ENCODE peak calls at places on chromosomes 7 and 10, in nine cellular contexts. Z is stomach, B is DND-41, U is colonic mucosa, N is body of pancreas, E is HepG2, Q is SJCRH30, L is cardiac muscle cell, C is ovary. R is an unnamed sample.

GRCh38 chr7:132919776-132920175 is 162.1 kb downstream of the CHCHD3 start:
- DNase-seq in Z (no peak), B (no peak), U (no peak), N (no peak), E (no peak), Q (no peak), L (no peak), C (no peak), R (no peak)

GRCh38 chr7:32039000-32039756 is 31.0 kb downstream of the PDE1C start:
- DNase-seq in Z (no peak), B (no peak), U (no peak), N (no peak), E (peak; percentile 16), Q (no peak), L (no peak), C (no peak), R (no peak)

GRCh38 chr10:74988787-74989574 is 122.5 kb upstream of the SAMD8 start:
- DNase-seq in Z (no peak), B (no peak), U (no peak), N (no peak), E (no peak), Q (no peak), L (no peak), C (no peak), R (no peak)

GRCh38 chr7:127845497-127846214 is 185.6 kb downstream of the LRRC4 start:
- DNase-seq in Z (no peak), B (no peak), U (no peak), N (no peak), E (no peak), Q (no peak), L (no peak), C (no peak), R (no peak)

GRCh38 chr10:102413053-102413705 is 5.4 kb downstream of the PSD start:
- DNase-seq in Z (no peak), B (peak; percentile 69), U (no peak), N (no peak), E (no peak), Q (peak; percentile 82), L (peak; percentile 43), C (no peak), R (no peak)

GRCh38 chr7:47435889-47436312 is 146.0 kb downstream of the TNS3 start:
- DNase-seq in Z (peak; percentile 70), B (no peak), U (peak; percentile 76), N (peak; percentile 74), E (peak; percentile 27), Q (peak; percentile 61), L (peak; percentile 88), C (peak; percentile 73), R (peak; percentile 82)

GRCh38 chr7:618539-619355 is 99.1 kb upstream of the PDGFA start:
- DNase-seq in Z (peak; percentile 71), B (peak; percentile 90), U (peak; percentile 71), N (no peak), E (peak; percentile 91), Q (no peak), L (no peak), C (no peak), R (no peak)

GRCh38 chr10:42969147-42969546 is 107.7 kb upstream of the RET start:
- DNase-seq in Z (peak; percentile 9), B (no peak), U (peak; percentile 9), N (no peak), E (no peak), Q (no peak), L (no peak), C (no peak), R (no peak)

GRCh38 chr7:40300146-40300655 is 165.4 kb downstream of the SUGCT start:
- DNase-seq in Z (no peak), B (no peak), U (no peak), N (no peak), E (no peak), Q (no peak), L (no peak), C (no peak), R (no peak)

GRCh38 chr7:103712991-103713778 is 267.2 kb upstream of the SLC26A5 start:
- DNase-seq in Z (no peak), B (no peak), U (no peak), N (no peak), E (no peak), Q (no peak), L (no peak), C (no peak), R (no peak)

GRCh38 chr10:43866712-43867111 is 218.0 kb upstream of the ZNF32 start:
- DNase-seq in Z (no peak), B (no peak), U (no peak), N (no peak), E (no peak), Q (no peak), L (no peak), C (no peak), R (no peak)

GRCh38 chr10:103693070-103693811 is 162.1 kb downstream of the SH3PXD2A start:
- DNase-seq in Z (no peak), B (no peak), U (peak; percentile 57), N (peak; percentile 43), E (no peak), Q (no peak), L (no peak), C (no peak), R (no peak)

GRCh38 chr10:71973777-71974488 is 9.7 kb downstream of the CHST3 start:
- DNase-seq in Z (no peak), B (no peak), U (no peak), N (no peak), E (no peak), Q (no peak), L (no peak), C (no peak), R (no peak)

GRCh38 chr10:71971311-71971731 is 7.1 kb downstream of the CHST3 start:
- DNase-seq in Z (no peak), B (no peak), U (no peak), N (no peak), E (no peak), Q (no peak), L (no peak), C (no peak), R (no peak)

GRCh38 chr10:71974489-71975011 is 10.4 kb downstream of the CHST3 start:
- DNase-seq in Z (no peak), B (no peak), U (no peak), N (no peak), E (no peak), Q (peak; percentile 80), L (peak; percentile 27), C (no peak), R (no peak)

GRCh38 chr10:71971769-71972555 is 7.8 kb downstream of the CHST3 start:
- DNase-seq in Z (no peak), B (no peak), U (no peak), N (no peak), E (no peak), Q (no peak), L (no peak), C (no peak), R (no peak)

DNA sequence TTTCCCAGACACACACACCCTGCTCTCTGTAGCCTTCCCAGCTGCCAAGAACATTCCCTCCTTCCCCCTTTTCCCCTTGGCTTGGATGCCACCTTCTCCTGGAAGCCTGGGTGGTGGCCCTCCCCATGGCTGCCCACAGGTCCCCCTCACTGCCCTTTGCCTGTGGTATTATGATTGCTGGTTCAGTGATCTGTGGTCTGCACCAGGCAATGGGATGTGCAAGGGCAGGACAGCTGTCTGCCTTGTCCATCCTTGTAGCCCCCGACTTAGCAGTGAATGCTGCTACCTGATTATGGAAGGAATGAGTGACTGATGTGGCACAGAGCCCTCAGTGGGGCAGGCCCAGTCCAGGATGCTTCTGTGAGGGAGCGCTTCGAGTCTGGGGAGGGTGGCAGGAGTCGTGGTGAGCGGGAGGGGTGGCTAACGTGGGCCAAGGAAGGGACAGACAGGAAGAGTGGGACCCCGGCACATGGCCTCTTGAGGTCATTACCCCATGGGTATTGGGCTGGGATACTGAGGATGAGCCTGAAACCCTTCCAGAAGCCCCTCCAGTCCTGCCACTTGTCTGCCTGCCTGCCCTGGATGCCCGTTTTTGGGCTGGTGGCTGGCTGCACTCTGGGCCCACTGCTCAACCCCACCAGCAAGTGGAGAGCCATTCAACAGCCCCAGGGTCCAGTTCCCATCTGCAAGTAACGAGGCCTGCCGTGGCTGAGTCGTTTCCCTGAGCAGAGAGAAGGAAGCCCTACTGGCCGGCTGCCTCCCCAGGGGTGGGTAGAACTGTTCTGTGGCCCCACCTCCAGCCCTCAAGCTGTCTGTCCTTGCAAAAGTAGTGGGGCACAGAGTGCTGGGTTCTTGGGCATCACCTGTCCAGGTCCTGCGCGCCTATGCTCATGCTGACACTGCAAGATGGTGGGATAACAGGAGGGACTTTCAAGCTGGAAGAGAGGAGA is 8.8 kb downstream of the CHST3 start:
- DNase-seq in Z (no peak), B (no peak), U (no peak), N (no peak), E (no peak), Q (no peak), L (no peak), C (no peak), R (no peak)
- H3K4me1 ChIP-seq in Z (peaks cover 100% of the 10 kb centered on the region), B (no peaks in the 10 kb centered on the region), U (peaks cover 9% of the 10 kb centered on the region), N (peaks cover 83% of the 10 kb centered on the region), E (peaks cover 71% of the 10 kb centered on the region), Q (peaks cover 48% of the 10 kb centered on the region), L (peaks cover 18% of the 10 kb centered on the region), C (peaks cover 58% of the 10 kb centered on the region), R (peaks cover 12% of the 10 kb centered on the region)

DNA sequence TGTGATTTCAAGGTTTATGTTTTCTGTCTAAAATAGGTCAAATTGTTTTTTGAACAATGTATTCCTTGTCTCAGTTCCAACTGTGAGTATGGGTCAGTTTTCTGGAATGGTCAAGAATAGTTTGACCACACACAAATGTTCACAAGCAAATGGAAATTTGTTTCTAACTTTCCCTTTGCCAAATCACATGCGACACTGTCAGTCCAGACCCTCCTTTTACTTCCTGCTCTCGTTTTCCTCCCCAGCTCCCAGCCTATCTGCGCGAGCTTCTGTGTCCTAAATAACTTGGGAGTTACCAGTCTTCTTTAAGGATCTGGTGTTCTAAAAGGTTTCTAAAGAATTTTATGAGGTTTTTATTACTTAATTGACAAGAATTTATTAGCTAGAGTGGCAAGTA is 266.0 kb upstream of the KLF6 start:
- DNase-seq in Z (no peak), B (no peak), U (no peak), N (peak; percentile 24), E (no peak), Q (no peak), L (peak; percentile 82), C (peak; percentile 62), R (peak; percentile 70)
- H3K4me3 ChIP-seq in Z (peak overlapping the region; percentile 31), B (no peak overlapping the region), U (no peak overlapping the region), N (no peak overlapping the region), E (no peak overlapping the region), Q (no peak overlapping the region), L (no peak overlapping the region), C (peak overlapping the region; percentile 29), R (peak overlapping the region; percentile 22)

DNA sequence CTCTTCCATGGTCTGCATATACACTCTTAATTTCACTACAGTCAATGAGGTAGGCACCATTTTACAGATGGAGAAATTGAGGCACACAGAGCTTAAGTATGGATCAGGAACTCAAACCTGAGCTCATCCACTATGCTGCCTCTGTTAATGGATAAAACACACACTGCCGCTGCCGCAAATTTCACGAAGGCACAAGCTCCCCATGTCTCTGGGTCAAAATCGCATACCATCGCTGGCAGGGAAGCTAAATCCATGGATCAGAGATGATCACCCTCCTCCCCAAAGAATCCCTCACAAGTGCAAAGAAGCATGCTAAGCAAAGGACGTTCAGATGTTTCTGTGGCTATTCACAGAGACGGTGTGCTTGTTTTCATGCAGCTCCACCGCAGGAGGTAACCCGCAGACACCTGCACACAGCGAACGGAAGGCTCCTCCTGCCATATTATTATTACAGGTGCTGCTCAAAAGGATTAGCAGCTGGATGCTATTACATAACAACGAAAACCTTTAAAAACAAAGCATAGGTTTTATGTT is 109.3 kb downstream of the UBE2H start:
- DNase-seq in Z (no peak), B (no peak), U (no peak), N (no peak), E (no peak), Q (no peak), L (no peak), C (no peak), R (no peak)
- H3K4me1 ChIP-seq in Z (peaks cover 55% of the 10 kb centered on the region), B (peaks cover 6% of the 10 kb centered on the region), U (no peaks in the 10 kb centered on the region), N (peaks cover 48% of the 10 kb centered on the region), E (no peaks in the 10 kb centered on the region), Q (peaks cover 22% of the 10 kb centered on the region), L (peaks cover 8% of the 10 kb centered on the region), C (peaks cover 12% of the 10 kb centered on the region), R (peaks cover 9% of the 10 kb centered on the region)

GRCh38 chr7:155754165-155754564 is 58.1 kb downstream of the SHH start:
- DNase-seq in Z (no peak), B (no peak), U (no peak), N (no peak), E (no peak), Q (no peak), L (no peak), C (no peak), R (no peak)
- H3K4me3 ChIP-seq in Z (no peak overlapping the region), B (no peak overlapping the region), U (no peak overlapping the region), N (no peak overlapping the region), E (no peak overlapping the region), Q (no peak overlapping the region), L (no peak overlapping the region), C (no peak overlapping the region), R (no peak overlapping the region)